ENCODE peak calls at places on chromosomes 1 and 21, in nine cellular contexts. X, T, C, V, B, F, G, M and I are unnamed samples.

GRCh38 chr1:238485906-238486219 is 595.1 kb upstream of the ZP4 start:
- DNase-seq in X (no peak), T (no peak), V (no peak), M (no peak), B (no peak), F (no peak), G (no peak), C (no peak), I (no peak)

GRCh38 chr1:7922301-7922700 is 18.3 kb downstream of the TNFRSF9 start:
- DNase-seq in M (no peak), C (no peak), G (no peak), V (no peak), B (no peak), T (no peak), F (no peak), X (no peak), I (no peak)

GRCh38 chr21:44013380-44014088 is 1.4 kb downstream of the TRAPPC10 start:
- DNase-seq in M (no peak), G (peak), T (no peak), C (no peak), V (peak), X (no peak), B (no peak), F (no peak), I (no peak)

GRCh38 chr1:202046227-202046626 is 35.8 kb downstream of the ELF3 start:
- DNase-seq in T (no peak), G (no peak), X (no peak), V (no peak), F (no peak), B (peak), M (peak), C (no peak), I (no peak)

GRCh38 chr1:172971241-172971640 is 79.5 kb downstream of the TNFSF18 start:
- DNase-seq in X (no peak), T (no peak), M (no peak), G (no peak), B (peak), C (no peak), V (no peak), F (no peak), I (no peak)

GRCh38 chr1:30807318-30808066 is 49.9 kb upstream of the LAPTM5 start:
- DNase-seq in X (no peak), G (no peak), C (no peak), T (no peak), B (no peak), F (peak), M (peak), V (no peak), I (no peak)

GRCh38 chr1:197675475-197676324 is 99.6 kb downstream of the DENND1B start:
- DNase-seq in B (peak), C (peak), T (no peak), V (no peak), F (peak), G (no peak), M (no peak), X (no peak), I (no peak)

GRCh38 chr1:162538815-162539431 is 22.6 kb upstream of the UAP1 start:
- DNase-seq in X (no peak), F (no peak), B (peak), V (no peak), M (no peak), C (no peak), T (no peak), G (no peak), I (no peak)

GRCh38 chr1:156366378-156366777 is 2.6 kb upstream of the RHBG start:
- DNase-seq in V (no peak), B (no peak), C (no peak), X (no peak), T (peak), F (no peak), G (no peak), M (no peak), I (no peak)

GRCh38 chr1:51535006-51535592 is 16.0 kb upstream of the EPS15 start:
- DNase-seq in T (no peak), F (no peak), X (peak), B (peak), C (peak), M (peak), G (peak), V (peak), I (no peak)

GRCh38 chr21:41346758-41347157 is 15.1 kb upstream of the MX2 start:
- DNase-seq in B (no peak), X (no peak), V (no peak), T (no peak), M (no peak), G (no peak), C (no peak), F (no peak), I (no peak)

GRCh38 chr1:205978676-205979075 is 24.5 kb downstream of the RAB7B start:
- DNase-seq in V (no peak), X (no peak), T (no peak), M (no peak), B (no peak), C (no peak), F (no peak), G (no peak), I (no peak)

GRCh38 chr1:161214374-161214773 is 721 bp upstream of the FCER1G start:
- DNase-seq in B (no peak), G (no peak), X (no peak), C (no peak), M (no peak), V (no peak), T (no peak), F (no peak), I (no peak)

GRCh38 chr1:101185421-101185820 is 51.4 kb upstream of the S1PR1 start:
- DNase-seq in C (no peak), V (no peak), T (no peak), G (no peak), B (no peak), M (no peak), F (no peak), X (no peak), I (no peak)

GRCh38 chr1:109304221-109304915 is 2.4 kb downstream of the MYBPHL start:
- DNase-seq in M (no peak), G (no peak), V (no peak), X (peak), B (no peak), C (peak), T (no peak), F (peak), I (no peak)

GRCh38 chr21:33674226-33674625 is 31.9 kb downstream of the ITSN1 start:
- DNase-seq in B (no peak), V (no peak), T (no peak), G (no peak), F (no peak), M (no peak), C (no peak), X (no peak), I (no peak)